ENCODE peak calls at places on chromosomes 12 and 14, in eight cellular contexts. D is NCI-H1048; Y is caudate nucleus; W is A549; R is activated CD4-positive, CD25-positive, alpha-beta regulatory T cell; L is hypothalamus; J is Jurkat, Clone E6-1; Q is stimulated activated naive B cell treated with anti-CD40 and anti-IgM and Interleukin-4, amounts not matched to agents 10 μg/mL and 1 μg/mL and 100 μg/mL, for 72 hours. A is an unnamed sample.

GRCh38 chr12:32451816-32452215 is 52.5 kb downstream of the FGD4 start:
- DNase-seq in D (no peak), Y (no peak), R (no peak), J (no peak), L (no peak), Q (no peak), W (no peak), A (no peak)

GRCh38 chr14:96053600-96054381 is 14.6 kb downstream of the C14orf132 start:
- DNase-seq in Y (peak; percentile 19), L (no peak), J (no peak), D (no peak), W (peak; percentile 24), Q (no peak), R (no peak), A (peak; percentile 88)

GRCh38 chr14:105281354-105282097 is 19.3 kb downstream of the BRF1 start:
- DNase-seq in Q (no peak), L (no peak), D (no peak), W (peak; percentile 76), J (peak; percentile 44), Y (no peak), R (no peak), A (no peak)

GRCh38 chr12:105053116-105053572 is 31.1 kb downstream of the ALDH1L2 start:
- DNase-seq in L (peak; percentile 7), J (peak; percentile 80), W (peak; percentile 83), R (peak; percentile 61), Y (peak; percentile 22), Q (peak; percentile 51), D (peak; percentile 44), A (peak; percentile 45)

GRCh38 chr12:4938900-4939299 is 29.2 kb downstream of the KCNA1 start:
- DNase-seq in J (no peak), D (no peak), Y (no peak), R (no peak), L (no peak), Q (no peak), W (no peak), A (no peak)

GRCh38 chr12:1281683-1282366 is 290.8 kb downstream of the ERC1 start:
- DNase-seq in Y (no peak), D (no peak), J (no peak), L (no peak), W (no peak), Q (no peak), R (no peak), A (no peak)

GRCh38 chr14:61620130-61620946 is 75.0 kb upstream of the HIF1A start:
- DNase-seq in Y (no peak), L (no peak), D (no peak), J (no peak), R (no peak), Q (no peak), W (no peak), A (peak; percentile 10)

GRCh38 chr12:46660276-46660675 is 165.5 kb downstream of the SLC38A4 start:
- DNase-seq in W (no peak), Y (no peak), J (no peak), L (no peak), Q (no peak), R (no peak), D (no peak), A (no peak)

GRCh38 chr14:24665440-24665991 is 31.5 kb upstream of the GZMB start:
- DNase-seq in L (no peak), J (peak; percentile 41), Y (no peak), D (no peak), W (no peak), R (no peak), Q (peak; percentile 53), A (no peak)

GRCh38 chr14:36194645-36195044 is 18.1 kb upstream of the PTCSC3 start:
- DNase-seq in R (no peak), D (no peak), J (no peak), Q (no peak), Y (no peak), W (no peak), L (no peak), A (no peak)

GRCh38 chr12:29517265-29517664 is 19.8 kb upstream of the OVCH1 start:
- DNase-seq in Q (no peak), Y (no peak), R (no peak), D (no peak), J (no peak), W (peak; percentile 18), L (no peak), A (peak; percentile 6)

GRCh38 chr12:50387972-50388478 is 8.4 kb downstream of the FAM186A start:
- DNase-seq in W (no peak), D (no peak), R (no peak), J (no peak), Y (no peak), Q (no peak), L (no peak), A (no peak)

GRCh38 chr12:130070017-130070653 is 92.1 kb upstream of the FZD10 start:
- DNase-seq in J (no peak), W (peak; percentile 30), R (no peak), D (no peak), Q (no peak), Y (no peak), L (peak; percentile 46), A (no peak)

GRCh38 chr14:30251557-30252100 is 307.3 kb upstream of the G2E3 start:
- DNase-seq in L (no peak), Y (no peak), D (no peak), Q (no peak), J (no peak), R (no peak), W (no peak), A (no peak)

GRCh38 chr14:106141242-106142220 is 615.1 kb downstream of the TMEM121 start:
- DNase-seq in W (peak; percentile 28), D (no peak), Q (no peak), R (peak; percentile 54), J (no peak), L (no peak), Y (no peak), A (no peak)

GRCh38 chr14:43361766-43362165 is 1145.3 kb downstream of the FSCB start:
- DNase-seq in J (no peak), Y (no peak), L (no peak), D (no peak), Q (no peak), R (no peak), W (no peak), A (no peak)

GRCh38 chr14:102589761-102590290 is 2.6 kb upstream of the RCOR1 start:
- DNase-seq in L (no peak), Q (no peak), J (no peak), D (no peak), R (no peak), W (no peak), Y (no peak), A (no peak)

GRCh38 chr12:14775652-14776020 is 27.6 kb downstream of the WBP11 start:
- DNase-seq in L (no peak), Y (no peak), Q (no peak), R (no peak), J (no peak), W (no peak), D (no peak), A (no peak)

GRCh38 chr14:57378661-57379060 is 11.7 kb upstream of the NAA30 start:
- DNase-seq in D (no peak), J (no peak), Q (no peak), W (peak; percentile 9), Y (no peak), R (no peak), L (no peak), A (no peak)

GRCh38 chr12:42094277-42094676 is 50.4 kb downstream of the GXYLT1 start:
- DNase-seq in L (no peak), Q (no peak), W (peak; percentile 31), D (no peak), J (no peak), R (peak; percentile 6), Y (no peak), A (no peak)

GRCh38 chr12:119644930-119645329 is 23.0 kb upstream of the PRKAB1 start:
- DNase-seq in Y (no peak), J (no peak), Q (no peak), R (no peak), W (no peak), L (no peak), D (no peak), A (no peak)

GRCh38 chr14:74804219-74804825 is 41.2 kb downstream of the YLPM1 start:
- DNase-seq in R (no peak), W (peak; percentile 50), J (peak; percentile 16), Q (no peak), L (no peak), Y (no peak), D (no peak), A (no peak)

GRCh38 chr12:50822082-50822481 is 20.6 kb upstream of the TMPRSS12 start:
- DNase-seq in Q (no peak), D (no peak), Y (no peak), W (no peak), L (no peak), J (no peak), R (no peak), A (no peak)

A was measured in hippocampal formation.